ENCODE peak calls at places on chromosomes 7 and 10, in eight cellular contexts. L, Q, R, D, M, N, J and P are unnamed samples.

GRCh38 chr10:12194752-12195271 is 879 bp downstream of the NUDT5 start:
- DNase-seq in L (no peak), Q (peak), R (peak), D (no peak), M (no peak), N (peak), J (peak), P (no peak)

GRCh38 chr10:43048301-43049051 is 28.4 kb upstream of the RET start:
- DNase-seq in L (no peak), Q (no peak), R (peak), D (no peak), M (no peak), N (no peak), J (peak), P (no peak)

GRCh38 chr10:121662945-121663917 is 65.0 kb upstream of the FGFR2 start:
- DNase-seq in L (no peak), Q (no peak), R (no peak), D (no peak), M (no peak), N (peak), J (no peak), P (no peak)

GRCh38 chr10:3935933-3936359 is 150.9 kb upstream of the KLF6 start:
- DNase-seq in L (no peak), Q (no peak), R (no peak), D (peak), M (no peak), N (no peak), J (peak), P (no peak)

GRCh38 chr10:133257489-133258065 is 19.1 kb downstream of the ADAM8 start:
- DNase-seq in L (no peak), Q (no peak), R (peak), D (no peak), M (no peak), N (peak), J (peak), P (no peak)

GRCh38 chr10:56012146-56012545 is 348.9 kb downstream of the ZWINT start:
- DNase-seq in L (no peak), Q (no peak), R (no peak), D (no peak), M (no peak), N (no peak), J (no peak), P (no peak)

GRCh38 chr7:50855526-50855925 is 72.8 kb upstream of the GRB10 start:
- DNase-seq in L (no peak), Q (no peak), R (no peak), D (no peak), M (no peak), N (no peak), J (no peak), P (no peak)

GRCh38 chr7:131329176-131329570 is 1.5 kb downstream of the MKLN1 start:
- DNase-seq in L (no peak), Q (no peak), R (no peak), D (no peak), M (no peak), N (no peak), J (no peak), P (no peak)

GRCh38 chr10:48607356-48608278 is 2.7 kb upstream of the ARHGAP22 start:
- DNase-seq in L (no peak), Q (no peak), R (no peak), D (peak), M (no peak), N (no peak), J (no peak), P (no peak)

GRCh38 chr7:82015751-82016150 is 245.9 kb upstream of the HGF start:
- DNase-seq in L (no peak), Q (peak), R (no peak), D (no peak), M (no peak), N (no peak), J (no peak), P (no peak)

GRCh38 chr7:21945374-21946227 is at the start of gene CDCA7L:
- DNase-seq in L (peak), Q (peak), R (peak), D (peak), M (peak), N (peak), J (peak), P (peak)

GRCh38 chr10:3482200-3482993 is 302.6 kb downstream of the KLF6 start:
- DNase-seq in L (no peak), Q (peak), R (no peak), D (peak), M (no peak), N (peak), J (peak), P (peak)

GRCh38 chr10:17519457-17519856 is 65.1 kb upstream of the ST8SIA6 start:
- DNase-seq in L (no peak), Q (no peak), R (no peak), D (no peak), M (no peak), N (no peak), J (no peak), P (no peak)

GRCh38 chr10:70963271-70963670 is 74.9 kb upstream of the PCBD1 start:
- DNase-seq in L (no peak), Q (no peak), R (no peak), D (no peak), M (no peak), N (no peak), J (no peak), P (no peak)

GRCh38 chr7:99014113-99014985 is 129.6 kb downstream of the SMURF1 start:
- DNase-seq in L (no peak), Q (no peak), R (no peak), D (no peak), M (no peak), N (no peak), J (no peak), P (no peak)

GRCh38 chr10:129772472-129773358 is 191.4 kb downstream of the EBF3 start:
- DNase-seq in L (no peak), Q (no peak), R (peak), D (no peak), M (no peak), N (no peak), J (no peak), P (no peak)

GRCh38 chr7:90775383-90775965 is 179.4 kb downstream of the CDK14 start:
- DNase-seq in L (no peak), Q (no peak), R (no peak), D (no peak), M (no peak), N (no peak), J (no peak), P (no peak)